ENCODE peak calls at places on chromosomes 7 and 10, in six cellular contexts. One of them, this sample, is unnamed.

GRCh38 chr10:78756604-78757442 is 311.9 kb upstream of the ZMIZ1 start:
- DNase-seq in stimulated activated CD4-positive, alpha-beta T cell treated with anti-CD3 and anti-CD28 coated beads, Interleukin-2, amount 100 ng/mL, for 24 hours: peak; percentile 28
- DNase-seq in midbrain: peak; percentile 69
- DNase-seq in bronchial epithelial cell: peak; percentile 96
- DNase-seq in activated gamma-delta T cell: no peak
- DNase-seq in T-cell: no peak
- DNase-seq in this sample: peak; percentile 99

GRCh38 chr10:71666607-71667373 is 52.8 kb downstream of the C10orf105 start:
- DNase-seq in midbrain: no peak
- DNase-seq in stimulated activated CD4-positive, alpha-beta T cell treated with anti-CD3 and anti-CD28 coated beads, Interleukin-2, amount 100 ng/mL, for 24 hours: peak; percentile 8
- DNase-seq in T-cell: peak; percentile 16
- DNase-seq in bronchial epithelial cell: no peak
- DNase-seq in activated gamma-delta T cell: no peak
- DNase-seq in this sample: no peak

GRCh38 chr10:51144161-51144781 is 70.0 kb downstream of the PRKG1 start:
- DNase-seq in activated gamma-delta T cell: no peak
- DNase-seq in T-cell: no peak
- DNase-seq in midbrain: no peak
- DNase-seq in bronchial epithelial cell: no peak
- DNase-seq in stimulated activated CD4-positive, alpha-beta T cell treated with anti-CD3 and anti-CD28 coated beads, Interleukin-2, amount 100 ng/mL, for 24 hours: no peak
- DNase-seq in this sample: no peak

GRCh38 chr10:96017227-96017687 is 26.1 kb upstream of the CCNJ start:
- DNase-seq in stimulated activated CD4-positive, alpha-beta T cell treated with anti-CD3 and anti-CD28 coated beads, Interleukin-2, amount 100 ng/mL, for 24 hours: peak; percentile 5
- DNase-seq in bronchial epithelial cell: peak; percentile 68
- DNase-seq in midbrain: peak; percentile 58
- DNase-seq in T-cell: peak; percentile 22
- DNase-seq in activated gamma-delta T cell: no peak
- DNase-seq in this sample: no peak

GRCh38 chr7:144668503-144668902 is 167.3 kb downstream of the TPK1 start:
- DNase-seq in T-cell: no peak
- DNase-seq in stimulated activated CD4-positive, alpha-beta T cell treated with anti-CD3 and anti-CD28 coated beads, Interleukin-2, amount 100 ng/mL, for 24 hours: no peak
- DNase-seq in activated gamma-delta T cell: no peak
- DNase-seq in midbrain: no peak
- DNase-seq in bronchial epithelial cell: no peak
- DNase-seq in this sample: no peak

GRCh38 chr10:49053998-49054692 is 61.2 kb downstream of the VSTM4 start:
- DNase-seq in stimulated activated CD4-positive, alpha-beta T cell treated with anti-CD3 and anti-CD28 coated beads, Interleukin-2, amount 100 ng/mL, for 24 hours: no peak
- DNase-seq in bronchial epithelial cell: no peak
- DNase-seq in T-cell: no peak
- DNase-seq in midbrain: no peak
- DNase-seq in activated gamma-delta T cell: no peak
- DNase-seq in this sample: no peak

GRCh38 chr10:103353281-103353680 is 2.3 kb upstream of the PCGF6 start:
- DNase-seq in stimulated activated CD4-positive, alpha-beta T cell treated with anti-CD3 and anti-CD28 coated beads, Interleukin-2, amount 100 ng/mL, for 24 hours: no peak
- DNase-seq in midbrain: no peak
- DNase-seq in bronchial epithelial cell: no peak
- DNase-seq in activated gamma-delta T cell: no peak
- DNase-seq in T-cell: no peak
- DNase-seq in this sample: peak; percentile 53

GRCh38 chr10:121516483-121516882 is 81.8 kb downstream of the FGFR2 start:
- DNase-seq in T-cell: no peak
- DNase-seq in bronchial epithelial cell: no peak
- DNase-seq in stimulated activated CD4-positive, alpha-beta T cell treated with anti-CD3 and anti-CD28 coated beads, Interleukin-2, amount 100 ng/mL, for 24 hours: no peak
- DNase-seq in activated gamma-delta T cell: no peak
- DNase-seq in midbrain: no peak
- DNase-seq in this sample: no peak

GRCh38 chr7:130593033-130593432 is 75.5 kb downstream of the COPG2 start:
- DNase-seq in midbrain: no peak
- DNase-seq in bronchial epithelial cell: peak; percentile 4
- DNase-seq in T-cell: no peak
- DNase-seq in activated gamma-delta T cell: no peak
- DNase-seq in stimulated activated CD4-positive, alpha-beta T cell treated with anti-CD3 and anti-CD28 coated beads, Interleukin-2, amount 100 ng/mL, for 24 hours: no peak
- DNase-seq in this sample: peak; percentile 13

GRCh38 chr10:500876-501275 is 188.6 kb downstream of the DIP2C start:
- DNase-seq in T-cell: no peak
- DNase-seq in midbrain: no peak
- DNase-seq in activated gamma-delta T cell: no peak
- DNase-seq in bronchial epithelial cell: no peak
- DNase-seq in stimulated activated CD4-positive, alpha-beta T cell treated with anti-CD3 and anti-CD28 coated beads, Interleukin-2, amount 100 ng/mL, for 24 hours: no peak
- DNase-seq in this sample: peak; percentile 94

GRCh38 chr10:117170244-117170643 is 27.0 kb upstream of the KCNK18 start:
- DNase-seq in T-cell: no peak
- DNase-seq in stimulated activated CD4-positive, alpha-beta T cell treated with anti-CD3 and anti-CD28 coated beads, Interleukin-2, amount 100 ng/mL, for 24 hours: no peak
- DNase-seq in bronchial epithelial cell: no peak
- DNase-seq in midbrain: no peak
- DNase-seq in activated gamma-delta T cell: no peak
- DNase-seq in this sample: no peak

GRCh38 chr7:144516729-144517128 is 113.2 kb upstream of the NOBOX start:
- DNase-seq in stimulated activated CD4-positive, alpha-beta T cell treated with anti-CD3 and anti-CD28 coated beads, Interleukin-2, amount 100 ng/mL, for 24 hours: no peak
- DNase-seq in T-cell: no peak
- DNase-seq in activated gamma-delta T cell: no peak
- DNase-seq in midbrain: no peak
- DNase-seq in bronchial epithelial cell: no peak
- DNase-seq in this sample: no peak

GRCh38 chr10:102624094-102624493 is 20.2 kb upstream of the TRIM8 start:
- DNase-seq in T-cell: no peak
- DNase-seq in activated gamma-delta T cell: no peak
- DNase-seq in bronchial epithelial cell: no peak
- DNase-seq in stimulated activated CD4-positive, alpha-beta T cell treated with anti-CD3 and anti-CD28 coated beads, Interleukin-2, amount 100 ng/mL, for 24 hours: no peak
- DNase-seq in midbrain: no peak
- DNase-seq in this sample: peak; percentile 46

GRCh38 chr7:103989785-103990775 is 622 bp upstream of the RELN start:
- DNase-seq in midbrain: no peak
- DNase-seq in bronchial epithelial cell: no peak
- DNase-seq in activated gamma-delta T cell: no peak
- DNase-seq in T-cell: no peak
- DNase-seq in stimulated activated CD4-positive, alpha-beta T cell treated with anti-CD3 and anti-CD28 coated beads, Interleukin-2, amount 100 ng/mL, for 24 hours: peak; percentile 12
- DNase-seq in this sample: peak; percentile 69

GRCh38 chr10:4359003-4359402 is 467.0 kb upstream of the AKR1E2 start:
- DNase-seq in T-cell: no peak
- DNase-seq in activated gamma-delta T cell: no peak
- DNase-seq in bronchial epithelial cell: peak; percentile 88
- DNase-seq in midbrain: no peak
- DNase-seq in stimulated activated CD4-positive, alpha-beta T cell treated with anti-CD3 and anti-CD28 coated beads, Interleukin-2, amount 100 ng/mL, for 24 hours: no peak
- DNase-seq in this sample: no peak

GRCh38 chr7:127881564-127881963 is 149.7 kb downstream of the LRRC4 start:
- DNase-seq in stimulated activated CD4-positive, alpha-beta T cell treated with anti-CD3 and anti-CD28 coated beads, Interleukin-2, amount 100 ng/mL, for 24 hours: no peak
- DNase-seq in activated gamma-delta T cell: no peak
- DNase-seq in T-cell: no peak
- DNase-seq in midbrain: no peak
- DNase-seq in bronchial epithelial cell: no peak
- DNase-seq in this sample: no peak

GRCh38 chr7:112383671-112384417 is 66.4 kb upstream of the IFRD1 start:
- DNase-seq in midbrain: peak; percentile 26
- DNase-seq in T-cell: no peak
- DNase-seq in activated gamma-delta T cell: no peak
- DNase-seq in bronchial epithelial cell: peak; percentile 21
- DNase-seq in stimulated activated CD4-positive, alpha-beta T cell treated with anti-CD3 and anti-CD28 coated beads, Interleukin-2, amount 100 ng/mL, for 24 hours: no peak
- DNase-seq in this sample: no peak

GRCh38 chr7:117176311-117176710 is 146.5 kb downstream of the WNT2 start:
- DNase-seq in bronchial epithelial cell: no peak
- DNase-seq in stimulated activated CD4-positive, alpha-beta T cell treated with anti-CD3 and anti-CD28 coated beads, Interleukin-2, amount 100 ng/mL, for 24 hours: no peak
- DNase-seq in midbrain: no peak
- DNase-seq in activated gamma-delta T cell: no peak
- DNase-seq in T-cell: no peak
- DNase-seq in this sample: no peak

GRCh38 chr7:108326938-108327337 is 129.3 kb downstream of the NRCAM start:
- DNase-seq in stimulated activated CD4-positive, alpha-beta T cell treated with anti-CD3 and anti-CD28 coated beads, Interleukin-2, amount 100 ng/mL, for 24 hours: no peak
- DNase-seq in T-cell: no peak
- DNase-seq in bronchial epithelial cell: no peak
- DNase-seq in midbrain: no peak
- DNase-seq in activated gamma-delta T cell: no peak
- DNase-seq in this sample: no peak

GRCh38 chr10:126147866-126148578 is 240.3 kb downstream of the ADAM12 start:
- DNase-seq in activated gamma-delta T cell: no peak
- DNase-seq in stimulated activated CD4-positive, alpha-beta T cell treated with anti-CD3 and anti-CD28 coated beads, Interleukin-2, amount 100 ng/mL, for 24 hours: no peak
- DNase-seq in T-cell: no peak
- DNase-seq in midbrain: no peak
- DNase-seq in bronchial epithelial cell: peak; percentile 9
- DNase-seq in this sample: no peak

GRCh38 chr7:102451371-102452054 is 13.2 kb downstream of the ALKBH4 start:
- DNase-seq in bronchial epithelial cell: peak; percentile 48
- DNase-seq in midbrain: no peak
- DNase-seq in T-cell: no peak
- DNase-seq in activated gamma-delta T cell: no peak
- DNase-seq in stimulated activated CD4-positive, alpha-beta T cell treated with anti-CD3 and anti-CD28 coated beads, Interleukin-2, amount 100 ng/mL, for 24 hours: no peak
- DNase-seq in this sample: peak; percentile 86

GRCh38 chr7:153188630-153189029 is 429.1 kb downstream of the ACTR3B start:
- DNase-seq in activated gamma-delta T cell: no peak
- DNase-seq in midbrain: no peak
- DNase-seq in stimulated activated CD4-positive, alpha-beta T cell treated with anti-CD3 and anti-CD28 coated beads, Interleukin-2, amount 100 ng/mL, for 24 hours: no peak
- DNase-seq in T-cell: no peak
- DNase-seq in bronchial epithelial cell: no peak
- DNase-seq in this sample: no peak

GRCh38 chr10:70658582-70659136 is 13.6 kb upstream of the ADAMTS14 start:
- DNase-seq in midbrain: no peak
- DNase-seq in T-cell: no peak
- DNase-seq in bronchial epithelial cell: no peak
- DNase-seq in activated gamma-delta T cell: no peak
- DNase-seq in stimulated activated CD4-positive, alpha-beta T cell treated with anti-CD3 and anti-CD28 coated beads, Interleukin-2, amount 100 ng/mL, for 24 hours: no peak
- DNase-seq in this sample: no peak

GRCh38 chr7:113918946-113919345 is at the start of gene PPP1R3A:
- DNase-seq in activated gamma-delta T cell: no peak
- DNase-seq in bronchial epithelial cell: no peak
- DNase-seq in T-cell: no peak
- DNase-seq in midbrain: no peak
- DNase-seq in stimulated activated CD4-positive, alpha-beta T cell treated with anti-CD3 and anti-CD28 coated beads, Interleukin-2, amount 100 ng/mL, for 24 hours: no peak
- DNase-seq in this sample: no peak

GRCh38 chr7:138417103-138417695 is 42.9 kb upstream of the TRIM24 start:
- DNase-seq in midbrain: no peak
- DNase-seq in activated gamma-delta T cell: no peak
- DNase-seq in T-cell: no peak
- DNase-seq in bronchial epithelial cell: no peak
- DNase-seq in stimulated activated CD4-positive, alpha-beta T cell treated with anti-CD3 and anti-CD28 coated beads, Interleukin-2, amount 100 ng/mL, for 24 hours: no peak
- DNase-seq in this sample: no peak

GRCh38 chr10:96496281-96496925 is 17.3 kb downstream of the TLL2 start:
- DNase-seq in T-cell: no peak
- DNase-seq in stimulated activated CD4-positive, alpha-beta T cell treated with anti-CD3 and anti-CD28 coated beads, Interleukin-2, amount 100 ng/mL, for 24 hours: no peak
- DNase-seq in midbrain: no peak
- DNase-seq in activated gamma-delta T cell: no peak
- DNase-seq in bronchial epithelial cell: no peak
- DNase-seq in this sample: no peak

GRCh38 chr7:134826105-134826504 is 46.7 kb downstream of the CALD1 start:
- DNase-seq in stimulated activated CD4-positive, alpha-beta T cell treated with anti-CD3 and anti-CD28 coated beads, Interleukin-2, amount 100 ng/mL, for 24 hours: no peak
- DNase-seq in midbrain: no peak
- DNase-seq in activated gamma-delta T cell: no peak
- DNase-seq in bronchial epithelial cell: no peak
- DNase-seq in T-cell: no peak
- DNase-seq in this sample: no peak

GRCh38 chr7:16278167-16278787 is 143.1 kb downstream of the CRPPA start:
- DNase-seq in bronchial epithelial cell: no peak
- DNase-seq in T-cell: no peak
- DNase-seq in stimulated activated CD4-positive, alpha-beta T cell treated with anti-CD3 and anti-CD28 coated beads, Interleukin-2, amount 100 ng/mL, for 24 hours: no peak
- DNase-seq in midbrain: no peak
- DNase-seq in activated gamma-delta T cell: no peak
- DNase-seq in this sample: peak; percentile 31

GRCh38 chr10:11335167-11335652 is 276.2 kb downstream of the USP6NL start:
- DNase-seq in T-cell: no peak
- DNase-seq in bronchial epithelial cell: peak; percentile 12
- DNase-seq in midbrain: no peak
- DNase-seq in activated gamma-delta T cell: no peak
- DNase-seq in stimulated activated CD4-positive, alpha-beta T cell treated with anti-CD3 and anti-CD28 coated beads, Interleukin-2, amount 100 ng/mL, for 24 hours: no peak
- DNase-seq in this sample: no peak

GRCh38 chr10:91598211-91598981 is 34.5 kb downstream of the PPP1R3C start:
- DNase-seq in stimulated activated CD4-positive, alpha-beta T cell treated with anti-CD3 and anti-CD28 coated beads, Interleukin-2, amount 100 ng/mL, for 24 hours: no peak
- DNase-seq in bronchial epithelial cell: peak; percentile 92
- DNase-seq in T-cell: no peak
- DNase-seq in midbrain: no peak
- DNase-seq in activated gamma-delta T cell: no peak
- DNase-seq in this sample: no peak

GRCh38 chr10:94706089-94706488 is 22.6 kb downstream of the CYP2C18 start:
- DNase-seq in bronchial epithelial cell: no peak
- DNase-seq in midbrain: no peak
- DNase-seq in T-cell: no peak
- DNase-seq in activated gamma-delta T cell: no peak
- DNase-seq in stimulated activated CD4-positive, alpha-beta T cell treated with anti-CD3 and anti-CD28 coated beads, Interleukin-2, amount 100 ng/mL, for 24 hours: no peak
- DNase-seq in this sample: no peak

GRCh38 chr10:24360286-24361127 is 151.6 kb downstream of the KIAA1217 start:
- DNase-seq in activated gamma-delta T cell: no peak
- DNase-seq in midbrain: peak; percentile 37
- DNase-seq in bronchial epithelial cell: peak; percentile 72
- DNase-seq in stimulated activated CD4-positive, alpha-beta T cell treated with anti-CD3 and anti-CD28 coated beads, Interleukin-2, amount 100 ng/mL, for 24 hours: peak; percentile 58
- DNase-seq in T-cell: no peak
- DNase-seq in this sample: peak; percentile 82

GRCh38 chr10:35822316-35822715 is 180.2 kb upstream of the FZD8 start:
- DNase-seq in T-cell: no peak
- DNase-seq in stimulated activated CD4-positive, alpha-beta T cell treated with anti-CD3 and anti-CD28 coated beads, Interleukin-2, amount 100 ng/mL, for 24 hours: no peak
- DNase-seq in midbrain: peak; percentile 23
- DNase-seq in bronchial epithelial cell: peak; percentile 82
- DNase-seq in activated gamma-delta T cell: no peak
- DNase-seq in this sample: peak; percentile 88

GRCh38 chr10:32156031-32156495 is 99.8 kb upstream of the KIF5B start:
- DNase-seq in T-cell: no peak
- DNase-seq in bronchial epithelial cell: no peak
- DNase-seq in midbrain: no peak
- DNase-seq in activated gamma-delta T cell: no peak
- DNase-seq in stimulated activated CD4-positive, alpha-beta T cell treated with anti-CD3 and anti-CD28 coated beads, Interleukin-2, amount 100 ng/mL, for 24 hours: no peak
- DNase-seq in this sample: no peak

GRCh38 chr7:99375070-99375807 is 709 bp downstream of the ARPC1B start:
- DNase-seq in T-cell: peak; percentile 63
- DNase-seq in bronchial epithelial cell: peak; percentile 45
- DNase-seq in activated gamma-delta T cell: peak; percentile 51
- DNase-seq in stimulated activated CD4-positive, alpha-beta T cell treated with anti-CD3 and anti-CD28 coated beads, Interleukin-2, amount 100 ng/mL, for 24 hours: peak; percentile 76
- DNase-seq in midbrain: peak; percentile 41
- DNase-seq in this sample: peak; percentile 97

GRCh38 chr7:53350241-53350640 is 314.8 kb downstream of the POM121L12 start:
- DNase-seq in activated gamma-delta T cell: no peak
- DNase-seq in bronchial epithelial cell: peak; percentile 20
- DNase-seq in midbrain: no peak
- DNase-seq in T-cell: no peak
- DNase-seq in stimulated activated CD4-positive, alpha-beta T cell treated with anti-CD3 and anti-CD28 coated beads, Interleukin-2, amount 100 ng/mL, for 24 hours: peak; percentile 20
- DNase-seq in this sample: no peak

GRCh38 chr7:954330-955238 is at the start of gene ADAP1:
- DNase-seq in bronchial epithelial cell: peak; percentile 25
- DNase-seq in stimulated activated CD4-positive, alpha-beta T cell treated with anti-CD3 and anti-CD28 coated beads, Interleukin-2, amount 100 ng/mL, for 24 hours: peak; percentile 71
- DNase-seq in midbrain: peak; percentile 50
- DNase-seq in activated gamma-delta T cell: peak; percentile 49
- DNase-seq in T-cell: peak; percentile 46
- DNase-seq in this sample: peak; percentile 94